ENCODE peak calls at places on chromosome 13, in eight cellular contexts. Q is astrocyte of the spinal cord, N is activated B cell treated with CpG ODN at 0.5 μM for 24 hours, M is B cell, Y is lower lobe of right lung, B is adrenal gland, J is esophagus squamous epithelium, F is fibroblast of pulmonary artery. H is an unnamed sample.

GRCh38 chr13:70668293-70668692 is 560.0 kb upstream of the KLHL1 start:
- DNase-seq in Q (no peak), N (no peak), M (no peak), Y (no peak), B (no peak), J (no peak), F (no peak), H (peak)

GRCh38 chr13:40132249-40132648 is 476.8 kb downstream of the COG6 start:
- DNase-seq in Q (no peak), N (no peak), M (no peak), Y (no peak), B (no peak), J (no peak), F (no peak), H (no peak)

GRCh38 chr13:26923824-26924605 is 163.4 kb upstream of the GPR12 start:
- DNase-seq in Q (peak), N (no peak), M (peak), Y (no peak), B (peak), J (no peak), F (peak), H (no peak)

GRCh38 chr13:110418944-110419343 is 111.9 kb downstream of the COL4A2 start:
- DNase-seq in Q (no peak), N (no peak), M (no peak), Y (no peak), B (no peak), J (no peak), F (no peak), H (peak)

GRCh38 chr13:77028202-77028601 is 1.2 kb upstream of the FBXL3 start:
- DNase-seq in Q (peak), N (no peak), M (no peak), Y (no peak), B (no peak), J (no peak), F (peak), H (no peak)

GRCh38 chr13:110293649-110294048 is 13.3 kb downstream of the COL4A1 start:
- DNase-seq in Q (no peak), N (no peak), M (no peak), Y (no peak), B (no peak), J (no peak), F (no peak), H (no peak)

GRCh38 chr13:38141792-38142191 is 207.9 kb upstream of the UFM1 start:
- DNase-seq in Q (peak), N (no peak), M (no peak), Y (no peak), B (no peak), J (no peak), F (peak), H (no peak)

GRCh38 chr13:76783798-76784197 is 102.4 kb downstream of the KCTD12 start:
- DNase-seq in Q (no peak), N (no peak), M (no peak), Y (no peak), B (no peak), J (no peak), F (no peak), H (no peak)

GRCh38 chr13:75139291-75139690 is 342.7 kb downstream of the TBC1D4 start:
- DNase-seq in Q (peak), N (no peak), M (no peak), Y (no peak), B (no peak), J (no peak), F (peak), H (no peak)

GRCh38 chr13:76808927-76809326 is 77.3 kb downstream of the KCTD12 start:
- DNase-seq in Q (no peak), N (no peak), M (no peak), Y (no peak), B (no peak), J (no peak), F (peak), H (no peak)

GRCh38 chr13:106533101-106533939 is 2.1 kb downstream of the EFNB2 start:
- DNase-seq in Q (peak), N (peak), M (no peak), Y (peak), B (peak), J (no peak), F (peak), H (peak)

GRCh38 chr13:36115306-36115705 is 15.9 kb downstream of the DCLK1 start:
- DNase-seq in Q (no peak), N (no peak), M (no peak), Y (no peak), B (no peak), J (no peak), F (no peak), H (no peak)
- TF ChIP-seq CTCF in Q (no peak), N (no peak), M (no peak), Y (no peak), B (no peak), J (no peak), F (no peak), H (no peak)

DNA sequence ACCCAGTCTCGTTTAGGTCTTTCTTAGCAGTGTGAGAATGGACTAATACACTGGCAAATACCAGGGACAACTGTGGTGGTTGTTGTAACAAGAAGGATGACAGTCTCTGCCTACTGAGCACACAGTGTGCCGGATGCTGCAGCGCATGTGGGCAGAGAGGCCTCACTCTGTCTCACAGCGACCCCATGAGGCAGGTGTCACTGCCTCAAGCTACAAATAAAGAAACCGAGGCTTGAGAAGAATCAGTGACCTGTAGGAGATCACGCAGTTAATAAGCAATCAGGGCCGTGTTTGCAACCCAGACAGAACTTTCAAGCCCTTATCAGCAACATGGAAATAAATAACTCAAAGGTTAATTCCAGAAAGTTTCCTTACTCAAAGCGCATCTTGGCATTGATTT is 40.5 kb upstream of the GAS6 start:
- DNase-seq in Q (no peak), N (no peak), M (no peak), Y (no peak), B (no peak), J (no peak), F (peak), H (peak)
- TF ChIP-seq CTCF in Q (peak), N (no peak), M (no peak), Y (peak), B (peak), J (peak), F (peak), H (peak)

GRCh38 chr13:43129511-43130130 is 106.2 kb downstream of the DNAJC15 start:
- DNase-seq in Q (no peak), N (no peak), M (no peak), Y (no peak), B (no peak), J (no peak), F (no peak), H (no peak)

GRCh38 chr13:43133792-43134191 is 110.4 kb downstream of the DNAJC15 start:
- DNase-seq in Q (no peak), N (no peak), M (no peak), Y (no peak), B (no peak), J (no peak), F (no peak), H (no peak)

GRCh38 chr13:43132911-43133310 is 109.5 kb downstream of the DNAJC15 start:
- DNase-seq in Q (no peak), N (no peak), M (no peak), Y (no peak), B (no peak), J (no peak), F (no peak), H (no peak)

GRCh38 chr13:43134896-43135295 is 111.5 kb downstream of the DNAJC15 start:
- DNase-seq in Q (no peak), N (no peak), M (no peak), Y (no peak), B (no peak), J (no peak), F (no peak), H (no peak)

GRCh38 chr13:43132228-43132627 is 108.8 kb downstream of the DNAJC15 start:
- DNase-seq in Q (peak), N (no peak), M (no peak), Y (no peak), B (peak), J (no peak), F (peak), H (peak)
- TF ChIP-seq CTCF in Q (peak), N (no peak), M (no peak), Y (peak), B (peak), J (no peak), F (peak), H (peak)

GRCh38 chr13:94710881-94711560 is 1.3 kb downstream of the SOX21 start:
- DNase-seq in Q (peak), N (no peak), M (no peak), Y (no peak), B (no peak), J (no peak), F (no peak), H (peak)
- TF ChIP-seq CTCF in Q (no peak), N (no peak), M (no peak), Y (no peak), B (no peak), J (peak), F (no peak), H (no peak)

DNA sequence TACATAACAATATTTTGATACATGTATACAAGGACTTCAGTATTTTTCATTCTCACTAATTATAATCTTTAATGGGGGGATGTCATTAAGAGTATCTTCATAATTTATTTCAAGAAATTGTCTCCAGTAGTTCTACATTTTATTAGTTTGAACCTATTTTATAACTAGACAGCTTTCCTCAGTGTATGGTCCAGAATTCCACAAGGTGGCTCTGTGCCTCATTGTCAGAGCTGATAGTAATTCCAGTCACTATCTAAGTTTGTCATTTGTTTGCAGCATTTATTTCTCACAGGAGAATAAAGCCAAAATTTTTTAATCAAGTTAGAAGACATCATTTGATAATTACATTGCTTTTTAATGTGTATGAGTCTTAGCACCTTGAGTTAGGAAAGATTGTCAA is 1633.0 kb upstream of the PCDH20 start:
- DNase-seq in Q (no peak), N (no peak), M (no peak), Y (no peak), B (no peak), J (no peak), F (no peak), H (no peak)
- TF ChIP-seq CTCF in Q (peak), N (no peak), M (no peak), Y (no peak), B (no peak), J (no peak), F (peak), H (no peak)

GRCh38 chr13:56020425-56020824 is 1120.3 kb upstream of the PRR20A start:
- DNase-seq in Q (no peak), N (no peak), M (no peak), Y (no peak), B (no peak), J (no peak), F (no peak), H (no peak)
- TF ChIP-seq CTCF in Q (no peak), N (no peak), M (no peak), Y (no peak), B (no peak), J (no peak), F (no peak), H (no peak)

GRCh38 chr13:96072392-96072791 is 17.5 kb upstream of the HS6ST3 start:
- DNase-seq in Q (no peak), N (no peak), M (no peak), Y (no peak), B (no peak), J (no peak), F (no peak), H (no peak)

GRCh38 chr13:96081888-96082287 is 8.0 kb upstream of the HS6ST3 start:
- DNase-seq in Q (no peak), N (no peak), M (no peak), Y (no peak), B (no peak), J (no peak), F (no peak), H (no peak)

GRCh38 chr13:96080676-96081075 is 9.2 kb upstream of the HS6ST3 start:
- DNase-seq in Q (no peak), N (no peak), M (no peak), Y (no peak), B (no peak), J (no peak), F (no peak), H (no peak)

DNA sequence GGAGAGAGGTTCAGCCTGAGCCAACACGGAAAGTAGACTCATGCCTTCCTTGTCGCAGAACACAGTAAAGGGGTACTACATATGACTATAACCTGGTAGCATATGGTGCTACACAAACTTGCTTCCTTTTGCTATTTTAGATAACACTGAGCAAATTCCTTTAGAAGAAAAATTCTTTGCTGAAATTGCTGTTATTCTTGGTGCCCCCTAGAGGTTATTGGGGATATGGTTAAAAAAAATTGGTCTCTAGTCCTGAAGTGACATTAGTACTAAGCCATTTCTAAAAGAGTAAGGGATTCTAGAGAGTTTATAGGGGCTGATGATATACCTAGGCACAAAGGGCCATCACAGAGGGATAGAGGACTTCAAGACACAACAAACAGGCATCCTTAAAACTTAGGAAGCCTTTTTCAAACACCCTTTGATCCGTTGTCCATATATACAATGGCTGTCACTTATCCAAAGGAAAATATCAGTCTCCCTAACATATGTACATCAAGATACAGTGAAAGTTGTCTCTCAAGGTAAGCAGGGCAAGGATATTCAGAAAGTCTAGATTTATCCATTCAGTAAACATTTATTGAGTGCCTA is 13.9 kb upstream of the HS6ST3 start:
- DNase-seq in Q (peak), N (no peak), M (no peak), Y (no peak), B (no peak), J (no peak), F (peak), H (no peak)
- TF ChIP-seq CTCF in Q (peak), N (no peak), M (peak), Y (peak), B (peak), J (peak), F (peak), H (no peak)

GRCh38 chr13:99577934-99578917 is 77.0 kb downstream of the TM9SF2 start:
- DNase-seq in Q (no peak), N (no peak), M (no peak), Y (no peak), B (no peak), J (no peak), F (peak), H (no peak)
- TF ChIP-seq CTCF in Q (peak), N (no peak), M (no peak), Y (peak), B (no peak), J (no peak), F (peak), H (no peak)

H was measured in Calu3.